ENCODE peak calls at places on chromosomes 11 and 22, in ten cellular contexts. One of them, this sample, is unnamed.

GRCh38 chr11:108025387-108026080 is 16.8 kb downstream of the CUL5 start:
- DNase-seq in cardiac muscle cell: no peak
- DNase-seq in CD8-positive, alpha-beta T cell: no peak
- DNase-seq in transverse colon: no peak
- DNase-seq in body of pancreas: no peak
- DNase-seq in stomach: no peak
- DNase-seq in GM23248: no peak
- DNase-seq in lower lobe of right lung: no peak
- DNase-seq in HCT116: no peak
- DNase-seq in GM12878: peak; percentile 53
- DNase-seq in this sample: no peak

GRCh38 chr11:32893947-32894827 is 1.6 kb downstream of the QSER1 start:
- DNase-seq in HCT116: peak; percentile 88
- DNase-seq in body of pancreas: peak; percentile 55
- DNase-seq in GM23248: peak; percentile 89
- DNase-seq in GM12878: peak; percentile 39
- DNase-seq in lower lobe of right lung: no peak
- DNase-seq in CD8-positive, alpha-beta T cell: no peak
- DNase-seq in stomach: no peak
- DNase-seq in cardiac muscle cell: peak; percentile 88
- DNase-seq in transverse colon: peak; percentile 41
- DNase-seq in this sample: peak; percentile 20

GRCh38 chr22:23844739-23845202 is 6.0 kb upstream of the DERL3 start:
- DNase-seq in GM12878: no peak
- DNase-seq in HCT116: no peak
- DNase-seq in transverse colon: no peak
- DNase-seq in stomach: no peak
- DNase-seq in CD8-positive, alpha-beta T cell: no peak
- DNase-seq in GM23248: no peak
- DNase-seq in lower lobe of right lung: no peak
- DNase-seq in cardiac muscle cell: no peak
- DNase-seq in body of pancreas: no peak
- DNase-seq in this sample: no peak

GRCh38 chr22:19178065-19178658 is 374 bp downstream of the SLC25A1 start:
- DNase-seq in body of pancreas: peak; percentile 63
- DNase-seq in HCT116: no peak
- DNase-seq in lower lobe of right lung: peak; percentile 74
- DNase-seq in GM23248: peak; percentile 73
- DNase-seq in CD8-positive, alpha-beta T cell: no peak
- DNase-seq in GM12878: no peak
- DNase-seq in stomach: peak; percentile 60
- DNase-seq in cardiac muscle cell: no peak
- DNase-seq in transverse colon: peak; percentile 72
- DNase-seq in this sample: no peak

GRCh38 chr11:100719362-100719761 is 32.3 kb downstream of the ARHGAP42 start:
- DNase-seq in lower lobe of right lung: no peak
- DNase-seq in CD8-positive, alpha-beta T cell: no peak
- DNase-seq in GM12878: no peak
- DNase-seq in transverse colon: no peak
- DNase-seq in GM23248: peak; percentile 19
- DNase-seq in stomach: no peak
- DNase-seq in body of pancreas: no peak
- DNase-seq in cardiac muscle cell: peak; percentile 53
- DNase-seq in HCT116: no peak
- DNase-seq in this sample: peak; percentile 16

GRCh38 chr11:70247042-70247709 is 23.3 kb upstream of the PPFIA1 start:
- DNase-seq in lower lobe of right lung: no peak
- DNase-seq in body of pancreas: no peak
- DNase-seq in cardiac muscle cell: no peak
- DNase-seq in transverse colon: no peak
- DNase-seq in GM23248: no peak
- DNase-seq in CD8-positive, alpha-beta T cell: no peak
- DNase-seq in GM12878: no peak
- DNase-seq in stomach: no peak
- DNase-seq in HCT116: no peak
- DNase-seq in this sample: no peak

GRCh38 chr11:134333312-134333711 is 1.5 kb downstream of the GLB1L2 start:
- DNase-seq in body of pancreas: no peak
- DNase-seq in GM12878: no peak
- DNase-seq in HCT116: no peak
- DNase-seq in transverse colon: no peak
- DNase-seq in cardiac muscle cell: peak; percentile 21
- DNase-seq in stomach: no peak
- DNase-seq in lower lobe of right lung: no peak
- DNase-seq in GM23248: peak; percentile 40
- DNase-seq in CD8-positive, alpha-beta T cell: no peak
- DNase-seq in this sample: no peak

GRCh38 chr11:70048279-70049024 is 29.7 kb upstream of the ANO1 start:
- DNase-seq in body of pancreas: no peak
- DNase-seq in GM12878: no peak
- DNase-seq in cardiac muscle cell: no peak
- DNase-seq in stomach: no peak
- DNase-seq in GM23248: peak; percentile 10
- DNase-seq in transverse colon: peak; percentile 11
- DNase-seq in lower lobe of right lung: no peak
- DNase-seq in CD8-positive, alpha-beta T cell: no peak
- DNase-seq in HCT116: peak; percentile 55
- DNase-seq in this sample: peak; percentile 54

GRCh38 chr22:49302150-49302460 is 525.6 kb downstream of the BRD1 start:
- DNase-seq in cardiac muscle cell: no peak
- DNase-seq in body of pancreas: peak; percentile 7
- DNase-seq in GM23248: no peak
- DNase-seq in CD8-positive, alpha-beta T cell: no peak
- DNase-seq in lower lobe of right lung: no peak
- DNase-seq in GM12878: no peak
- DNase-seq in transverse colon: no peak
- DNase-seq in stomach: no peak
- DNase-seq in HCT116: no peak
- DNase-seq in this sample: no peak

GRCh38 chr11:117045196-117045595 is 53.0 kb downstream of the SIK3 start:
- DNase-seq in cardiac muscle cell: peak; percentile 44
- DNase-seq in transverse colon: peak; percentile 55
- DNase-seq in lower lobe of right lung: no peak
- DNase-seq in body of pancreas: no peak
- DNase-seq in GM12878: no peak
- DNase-seq in CD8-positive, alpha-beta T cell: no peak
- DNase-seq in HCT116: no peak
- DNase-seq in GM23248: peak; percentile 40
- DNase-seq in stomach: no peak
- DNase-seq in this sample: no peak

GRCh38 chr11:64372802-64373597 is 14.0 kb downstream of the RPS6KA4 start:
- DNase-seq in stomach: no peak
- DNase-seq in CD8-positive, alpha-beta T cell: no peak
- DNase-seq in HCT116: peak; percentile 92
- DNase-seq in GM23248: peak; percentile 18
- DNase-seq in body of pancreas: no peak
- DNase-seq in cardiac muscle cell: no peak
- DNase-seq in GM12878: no peak
- DNase-seq in lower lobe of right lung: no peak
- DNase-seq in transverse colon: no peak
- DNase-seq in this sample: no peak

GRCh38 chr11:19232910-19233503 is 7.7 kb downstream of the E2F8 start:
- DNase-seq in HCT116: peak; percentile 71
- DNase-seq in GM12878: no peak
- DNase-seq in stomach: no peak
- DNase-seq in CD8-positive, alpha-beta T cell: no peak
- DNase-seq in lower lobe of right lung: no peak
- DNase-seq in transverse colon: no peak
- DNase-seq in GM23248: peak; percentile 90
- DNase-seq in cardiac muscle cell: peak; percentile 76
- DNase-seq in body of pancreas: no peak
- DNase-seq in this sample: peak; percentile 57

DNA sequence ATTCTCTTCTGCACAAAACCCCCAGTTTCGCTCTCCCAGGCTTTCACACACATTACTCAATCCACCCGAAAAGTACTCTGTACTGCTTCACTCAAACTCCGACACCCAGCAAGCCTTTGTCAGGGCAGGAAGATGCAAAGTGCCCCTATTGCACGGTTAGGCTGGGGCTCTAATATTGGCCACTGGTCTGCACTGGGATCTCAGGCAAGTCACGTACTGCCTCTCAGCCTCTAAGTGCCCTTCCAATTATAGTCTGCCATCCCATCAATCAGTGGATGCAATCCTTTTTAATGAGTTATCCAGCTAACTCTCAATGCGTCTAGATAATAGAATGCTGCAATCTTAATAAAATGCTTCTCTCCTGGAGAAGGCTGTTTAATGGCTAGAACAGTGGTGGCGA is 37.1 kb downstream of the CLMP start:
- DNase-seq in stomach: no peak
- DNase-seq in GM23248: no peak
- DNase-seq in HCT116: no peak
- DNase-seq in body of pancreas: no peak
- DNase-seq in GM12878: no peak
- DNase-seq in transverse colon: no peak
- DNase-seq in cardiac muscle cell: no peak
- DNase-seq in CD8-positive, alpha-beta T cell: no peak
- DNase-seq in lower lobe of right lung: no peak
- DNase-seq in this sample: no peak
- H3K27ac ChIP-seq in stomach: peak overlapping the region; percentile 46
- H3K27ac ChIP-seq in GM23248: peak overlapping the region; percentile 52
- H3K27ac ChIP-seq in HCT116: no peak overlapping the region
- H3K27ac ChIP-seq in body of pancreas: no peak overlapping the region
- H3K27ac ChIP-seq in GM12878: no peak overlapping the region
- H3K27ac ChIP-seq in transverse colon: no peak overlapping the region
- H3K27ac ChIP-seq in cardiac muscle cell: peak overlapping the region; percentile 90
- H3K27ac ChIP-seq in CD8-positive, alpha-beta T cell: no peak overlapping the region
- H3K27ac ChIP-seq in lower lobe of right lung: no peak overlapping the region
- H3K27ac ChIP-seq in this sample: peak overlapping the region; percentile 70

DNA sequence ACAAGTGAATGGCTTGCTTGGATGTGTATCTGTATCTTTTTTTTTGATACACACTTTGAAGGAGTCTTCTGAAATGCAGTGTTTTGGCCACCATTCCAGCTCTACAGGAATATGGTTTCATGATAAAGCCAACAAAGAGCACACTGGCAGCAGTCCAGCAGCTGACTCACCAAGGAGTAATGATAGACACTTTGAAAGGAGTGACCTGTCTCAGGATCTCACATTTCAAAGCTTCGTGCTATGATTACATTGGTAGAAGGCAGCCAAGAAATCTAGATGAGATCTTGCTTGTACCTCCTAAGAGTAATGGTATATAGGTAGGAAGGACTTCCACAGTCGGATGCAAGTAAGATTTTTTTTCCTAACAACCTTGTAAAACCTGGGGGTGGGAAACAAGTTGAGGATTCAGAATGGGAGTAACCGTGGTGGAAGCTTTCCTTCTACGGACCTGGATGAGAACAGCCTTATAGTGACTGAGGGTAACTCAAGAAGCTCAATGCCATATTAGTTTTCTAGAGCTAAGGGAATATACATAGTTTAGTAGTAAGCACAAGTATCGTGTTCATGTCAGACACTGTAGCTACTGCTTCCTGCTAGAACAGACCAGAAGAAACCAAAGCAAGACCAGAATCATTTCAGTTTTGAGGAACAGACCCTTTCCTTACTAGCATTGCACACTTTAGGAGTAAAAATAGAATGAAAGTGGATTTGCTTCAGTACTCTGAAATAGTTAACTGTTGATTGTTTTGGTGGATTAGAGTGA is 25.0 kb downstream of the MTMR3 start:
- DNase-seq in lower lobe of right lung: peak; percentile 82
- DNase-seq in HCT116: peak; percentile 93
- DNase-seq in GM23248: peak; percentile 83
- DNase-seq in stomach: peak; percentile 92
- DNase-seq in cardiac muscle cell: peak; percentile 93
- DNase-seq in body of pancreas: peak; percentile 87
- DNase-seq in GM12878: no peak
- DNase-seq in CD8-positive, alpha-beta T cell: no peak
- DNase-seq in transverse colon: peak; percentile 86
- DNase-seq in this sample: peak; percentile 74
- H3K27ac ChIP-seq in lower lobe of right lung: no peak overlapping the region
- H3K27ac ChIP-seq in HCT116: peak overlapping the region; percentile 52
- H3K27ac ChIP-seq in GM23248: no peak overlapping the region
- H3K27ac ChIP-seq in stomach: peak overlapping the region; percentile 38
- H3K27ac ChIP-seq in cardiac muscle cell: peak overlapping the region; percentile 54
- H3K27ac ChIP-seq in body of pancreas: peak overlapping the region; percentile 53
- H3K27ac ChIP-seq in GM12878: no peak overlapping the region
- H3K27ac ChIP-seq in CD8-positive, alpha-beta T cell: no peak overlapping the region
- H3K27ac ChIP-seq in transverse colon: peak overlapping the region; percentile 26
- H3K27ac ChIP-seq in this sample: peak overlapping the region; percentile 60

GRCh38 chr11:1826552-1827094 is 8.2 kb upstream of the SYT8 start:
- DNase-seq in GM23248: peak; percentile 81
- DNase-seq in HCT116: no peak
- DNase-seq in GM12878: no peak
- DNase-seq in transverse colon: peak; percentile 56
- DNase-seq in cardiac muscle cell: peak; percentile 91
- DNase-seq in CD8-positive, alpha-beta T cell: no peak
- DNase-seq in body of pancreas: peak; percentile 59
- DNase-seq in lower lobe of right lung: peak; percentile 65
- DNase-seq in stomach: peak; percentile 61
- DNase-seq in this sample: no peak

GRCh38 chr11:1827095-1827797 is 7.5 kb upstream of the SYT8 start:
- DNase-seq in body of pancreas: peak; percentile 83
- DNase-seq in GM12878: no peak
- DNase-seq in HCT116: no peak
- DNase-seq in GM23248: peak; percentile 88
- DNase-seq in CD8-positive, alpha-beta T cell: no peak
- DNase-seq in stomach: peak; percentile 90
- DNase-seq in cardiac muscle cell: peak; percentile 92
- DNase-seq in lower lobe of right lung: peak; percentile 79
- DNase-seq in transverse colon: peak; percentile 71
- DNase-seq in this sample: no peak

GRCh38 chr11:1824221-1825038 is 10.4 kb upstream of the SYT8 start:
- DNase-seq in GM23248: no peak
- DNase-seq in stomach: no peak
- DNase-seq in CD8-positive, alpha-beta T cell: no peak
- DNase-seq in HCT116: no peak
- DNase-seq in cardiac muscle cell: no peak
- DNase-seq in transverse colon: no peak
- DNase-seq in GM12878: no peak
- DNase-seq in lower lobe of right lung: no peak
- DNase-seq in body of pancreas: no peak
- DNase-seq in this sample: no peak

GRCh38 chr11:1825039-1825740 is 9.6 kb upstream of the SYT8 start:
- DNase-seq in HCT116: no peak
- DNase-seq in body of pancreas: peak; percentile 72
- DNase-seq in GM12878: no peak
- DNase-seq in transverse colon: peak; percentile 62
- DNase-seq in stomach: peak; percentile 70
- DNase-seq in cardiac muscle cell: peak; percentile 52
- DNase-seq in lower lobe of right lung: peak; percentile 80
- DNase-seq in CD8-positive, alpha-beta T cell: no peak
- DNase-seq in GM23248: no peak
- DNase-seq in this sample: no peak

GRCh38 chr11:1825785-1826451 is 8.9 kb upstream of the SYT8 start:
- DNase-seq in GM23248: no peak
- DNase-seq in lower lobe of right lung: peak; percentile 37
- DNase-seq in GM12878: no peak
- DNase-seq in CD8-positive, alpha-beta T cell: no peak
- DNase-seq in transverse colon: no peak
- DNase-seq in HCT116: no peak
- DNase-seq in body of pancreas: no peak
- DNase-seq in stomach: no peak
- DNase-seq in cardiac muscle cell: no peak
- DNase-seq in this sample: no peak
- H3K27ac ChIP-seq in GM23248: no peak overlapping the region
- H3K27ac ChIP-seq in lower lobe of right lung: peak overlapping the region; percentile 81
- H3K27ac ChIP-seq in GM12878: no peak overlapping the region
- H3K27ac ChIP-seq in CD8-positive, alpha-beta T cell: no peak overlapping the region
- H3K27ac ChIP-seq in transverse colon: no peak overlapping the region
- H3K27ac ChIP-seq in HCT116: peak overlapping the region; percentile 34
- H3K27ac ChIP-seq in body of pancreas: peak overlapping the region; percentile 78
- H3K27ac ChIP-seq in stomach: peak overlapping the region; percentile 77
- H3K27ac ChIP-seq in cardiac muscle cell: no peak overlapping the region
- H3K27ac ChIP-seq in this sample: no peak overlapping the region

GRCh38 chr11:126466288-126467045 is 111.0 kb downstream of the ST3GAL4 start:
- DNase-seq in stomach: no peak
- DNase-seq in cardiac muscle cell: no peak
- DNase-seq in transverse colon: no peak
- DNase-seq in lower lobe of right lung: no peak
- DNase-seq in body of pancreas: no peak
- DNase-seq in GM23248: no peak
- DNase-seq in HCT116: no peak
- DNase-seq in GM12878: no peak
- DNase-seq in CD8-positive, alpha-beta T cell: no peak
- DNase-seq in this sample: no peak
- H3K27ac ChIP-seq in stomach: no peak overlapping the region
- H3K27ac ChIP-seq in cardiac muscle cell: no peak overlapping the region
- H3K27ac ChIP-seq in transverse colon: no peak overlapping the region
- H3K27ac ChIP-seq in lower lobe of right lung: peak overlapping the region; percentile 34
- H3K27ac ChIP-seq in body of pancreas: no peak overlapping the region
- H3K27ac ChIP-seq in GM23248: no peak overlapping the region
- H3K27ac ChIP-seq in HCT116: no peak overlapping the region
- H3K27ac ChIP-seq in GM12878: no peak overlapping the region
- H3K27ac ChIP-seq in CD8-positive, alpha-beta T cell: no peak overlapping the region
- H3K27ac ChIP-seq in this sample: no peak overlapping the region

This sample was measured in epithelial cell of prostate.